ENCODE peak calls at places on chromosome 15, in ten cellular contexts. V is OCI-LY7; E is uterus; P is prostate gland; O is CD4-positive, alpha-beta T cell; Z is osteoblast; Y is transverse colon; L is A549; K is brain microvascular endothelial cell; F is fibroblast of lung. U is an unnamed sample.

GRCh38 chr15:70023769-70024491 is 73.8 kb downstream of the TLE3 start:
- DNase-seq in V (no peak), E (peak), P (peak), O (no peak), Z (peak), Y (peak), L (no peak), K (peak), F (peak), U (no peak)

GRCh38 chr15:34279341-34279740 is 54.5 kb downstream of the EMC4 start:
- DNase-seq in V (no peak), E (no peak), P (no peak), O (no peak), Z (no peak), Y (no peak), L (peak), K (no peak), F (no peak), U (no peak)

GRCh38 chr15:43471975-43472374 is 21.0 kb downstream of the TP53BP1 start:
- DNase-seq in V (no peak), E (no peak), P (no peak), O (no peak), Z (no peak), Y (no peak), L (no peak), K (no peak), F (no peak), U (no peak)

GRCh38 chr15:42385980-42386695 is 26.8 kb downstream of the CAPN3 start:
- DNase-seq in V (no peak), E (no peak), P (no peak), O (no peak), Z (no peak), Y (no peak), L (no peak), K (no peak), F (no peak), U (no peak)

GRCh38 chr15:47756872-47757271 is 39.6 kb downstream of the SEMA6D start:
- DNase-seq in V (no peak), E (no peak), P (no peak), O (no peak), Z (peak), Y (peak), L (no peak), K (peak), F (peak), U (peak)

GRCh38 chr15:40743921-40744809 is 10.9 kb downstream of the RMDN3 start:
- DNase-seq in V (no peak), E (no peak), P (no peak), O (peak), Z (peak), Y (no peak), L (peak), K (peak), F (peak), U (peak)

GRCh38 chr15:62099171-62099601 is 32.4 kb downstream of the C2CD4A start:
- DNase-seq in V (no peak), E (no peak), P (no peak), O (no peak), Z (peak), Y (no peak), L (peak), K (peak), F (peak), U (no peak)

GRCh38 chr15:48748535-48748934 is 62.3 kb downstream of the CEP152 start:
- DNase-seq in V (no peak), E (no peak), P (no peak), O (no peak), Z (no peak), Y (no peak), L (no peak), K (peak), F (peak), U (no peak)

GRCh38 chr15:69524850-69525249 is 72.2 kb downstream of the RPLP1 start:
- DNase-seq in V (no peak), E (no peak), P (no peak), O (no peak), Z (no peak), Y (peak), L (no peak), K (no peak), F (no peak), U (no peak)

GRCh38 chr15:45268135-45268534 is 16.1 kb downstream of the SLC28A2 start:
- DNase-seq in V (peak), E (no peak), P (no peak), O (no peak), Z (no peak), Y (peak), L (peak), K (no peak), F (no peak), U (no peak)

GRCh38 chr15:40768492-40769309 is 1.1 kb upstream of the C15orf62 start:
- DNase-seq in V (peak), E (no peak), P (no peak), O (no peak), Z (no peak), Y (peak), L (no peak), K (no peak), F (no peak), U (no peak)

GRCh38 chr15:51971353-51972133 is at the start of gene LEO1:
- DNase-seq in V (peak), E (peak), P (peak), O (peak), Z (peak), Y (peak), L (peak), K (peak), F (peak), U (peak)

GRCh38 chr15:92159481-92159880 is 234.2 kb upstream of the ST8SIA2 start:
- DNase-seq in V (no peak), E (no peak), P (no peak), O (no peak), Z (no peak), Y (no peak), L (no peak), K (no peak), F (no peak), U (no peak)

GRCh38 chr15:70625438-70625837 is 137.9 kb downstream of the UACA start:
- DNase-seq in V (no peak), E (no peak), P (no peak), O (no peak), Z (no peak), Y (no peak), L (no peak), K (no peak), F (no peak), U (no peak)

GRCh38 chr15:61839541-61839940 is 220.7 kb downstream of the VPS13C start:
- DNase-seq in V (no peak), E (no peak), P (no peak), O (no peak), Z (no peak), Y (no peak), L (no peak), K (peak), F (peak), U (no peak)

GRCh38 chr15:99566157-99566900 is 545 bp downstream of the MEF2A start:
- DNase-seq in V (peak), E (peak), P (no peak), O (no peak), Z (peak), Y (peak), L (no peak), K (no peak), F (peak), U (no peak)

GRCh38 chr15:45094358-45094730 is 19.6 kb downstream of the DUOX2 start:
- DNase-seq in V (no peak), E (no peak), P (no peak), O (no peak), Z (peak), Y (no peak), L (no peak), K (no peak), F (no peak), U (no peak)

GRCh38 chr15:51672913-51673857 is 8.1 kb upstream of the SCG3 start:
- DNase-seq in V (no peak), E (no peak), P (no peak), O (no peak), Z (no peak), Y (no peak), L (no peak), K (no peak), F (no peak), U (no peak)

GRCh38 chr15:69132935-69133861 is 27.2 kb upstream of the GLCE start:
- DNase-seq in V (no peak), E (no peak), P (peak), O (no peak), Z (no peak), Y (no peak), L (peak), K (no peak), F (no peak), U (no peak)

GRCh38 chr15:37528432-37528831 is 406.0 kb upstream of the TMCO5A start:
- DNase-seq in V (no peak), E (no peak), P (no peak), O (no peak), Z (no peak), Y (no peak), L (no peak), K (no peak), F (no peak), U (no peak)

GRCh38 chr15:37847776-37848175 is 86.7 kb upstream of the TMCO5A start:
- DNase-seq in V (no peak), E (no peak), P (no peak), O (no peak), Z (no peak), Y (no peak), L (no peak), K (no peak), F (no peak), U (no peak)

GRCh38 chr15:69206079-69206478 is 45.6 kb downstream of the GLCE start:
- DNase-seq in V (no peak), E (no peak), P (no peak), O (no peak), Z (no peak), Y (no peak), L (no peak), K (no peak), F (no peak), U (no peak)

GRCh38 chr15:66947471-66947870 is 117.9 kb upstream of the SMAD3 start:
- DNase-seq in V (no peak), E (no peak), P (no peak), O (no peak), Z (peak), Y (no peak), L (no peak), K (peak), F (peak), U (no peak)

GRCh38 chr15:52178765-52179164 is 12.4 kb downstream of the GNB5 start:
- DNase-seq in V (no peak), E (peak), P (peak), O (no peak), Z (peak), Y (peak), L (no peak), K (no peak), F (no peak), U (no peak)

GRCh38 chr15:72934006-72934405 is 118.3 kb upstream of the NEO1 start:
- DNase-seq in V (no peak), E (no peak), P (no peak), O (no peak), Z (no peak), Y (no peak), L (no peak), K (no peak), F (peak), U (no peak)

GRCh38 chr15:91915576-91915975 is 62.1 kb downstream of the SLCO3A1 start:
- DNase-seq in V (peak), E (no peak), P (no peak), O (no peak), Z (peak), Y (peak), L (no peak), K (no peak), F (no peak), U (no peak)

GRCh38 chr15:82832601-82833209 is 23.3 kb downstream of the WHAMM start:
- DNase-seq in V (no peak), E (no peak), P (no peak), O (no peak), Z (peak), Y (no peak), L (peak), K (peak), F (peak), U (peak)

GRCh38 chr15:40369474-40369869 is 11.5 kb downstream of the DISP2 start:
- DNase-seq in V (no peak), E (no peak), P (no peak), O (no peak), Z (peak), Y (no peak), L (no peak), K (no peak), F (no peak), U (no peak)

GRCh38 chr15:72178976-72179585 is 18.5 kb downstream of the GRAMD2A start:
- DNase-seq in V (no peak), E (no peak), P (no peak), O (no peak), Z (peak), Y (no peak), L (no peak), K (no peak), F (no peak), U (no peak)

GRCh38 chr15:51299187-51300015 is 39.0 kb downstream of the CYP19A1 start:
- DNase-seq in V (no peak), E (no peak), P (no peak), O (no peak), Z (peak), Y (no peak), L (no peak), K (no peak), F (no peak), U (no peak)

GRCh38 chr15:51865291-51865690 is 35.8 kb downstream of the TMOD3 start:
- DNase-seq in V (no peak), E (no peak), P (no peak), O (no peak), Z (no peak), Y (no peak), L (no peak), K (no peak), F (no peak), U (no peak)

GRCh38 chr15:82892541-82892940 is 60.0 kb downstream of the HOMER2 start:
- DNase-seq in V (no peak), E (no peak), P (no peak), O (no peak), Z (no peak), Y (no peak), L (no peak), K (no peak), F (no peak), U (no peak)

GRCh38 chr15:67998599-67999122 is 55.5 kb upstream of the PIAS1 start:
- DNase-seq in V (no peak), E (no peak), P (peak), O (no peak), Z (peak), Y (peak), L (peak), K (peak), F (peak), U (peak)

GRCh38 chr15:42890161-42890913 is 30.2 kb downstream of the TTBK2 start:
- DNase-seq in V (no peak), E (no peak), P (no peak), O (no peak), Z (peak), Y (no peak), L (peak), K (peak), F (peak), U (peak)

GRCh38 chr15:63365004-63365555 is 16.6 kb downstream of the CA12 start:
- DNase-seq in V (no peak), E (no peak), P (no peak), O (no peak), Z (no peak), Y (no peak), L (peak), K (no peak), F (no peak), U (no peak)

GRCh38 chr15:63362873-63363272 is 18.8 kb downstream of the CA12 start:
- DNase-seq in V (no peak), E (no peak), P (no peak), O (no peak), Z (no peak), Y (no peak), L (no peak), K (no peak), F (no peak), U (no peak)

GRCh38 chr15:63366451-63366850 is 15.2 kb downstream of the CA12 start:
- DNase-seq in V (no peak), E (no peak), P (no peak), O (no peak), Z (peak), Y (no peak), L (no peak), K (no peak), F (peak), U (no peak)

GRCh38 chr15:63363292-63363691 is 18.4 kb downstream of the CA12 start:
- DNase-seq in V (no peak), E (no peak), P (no peak), O (no peak), Z (no peak), Y (no peak), L (no peak), K (no peak), F (no peak), U (no peak)

DNA sequence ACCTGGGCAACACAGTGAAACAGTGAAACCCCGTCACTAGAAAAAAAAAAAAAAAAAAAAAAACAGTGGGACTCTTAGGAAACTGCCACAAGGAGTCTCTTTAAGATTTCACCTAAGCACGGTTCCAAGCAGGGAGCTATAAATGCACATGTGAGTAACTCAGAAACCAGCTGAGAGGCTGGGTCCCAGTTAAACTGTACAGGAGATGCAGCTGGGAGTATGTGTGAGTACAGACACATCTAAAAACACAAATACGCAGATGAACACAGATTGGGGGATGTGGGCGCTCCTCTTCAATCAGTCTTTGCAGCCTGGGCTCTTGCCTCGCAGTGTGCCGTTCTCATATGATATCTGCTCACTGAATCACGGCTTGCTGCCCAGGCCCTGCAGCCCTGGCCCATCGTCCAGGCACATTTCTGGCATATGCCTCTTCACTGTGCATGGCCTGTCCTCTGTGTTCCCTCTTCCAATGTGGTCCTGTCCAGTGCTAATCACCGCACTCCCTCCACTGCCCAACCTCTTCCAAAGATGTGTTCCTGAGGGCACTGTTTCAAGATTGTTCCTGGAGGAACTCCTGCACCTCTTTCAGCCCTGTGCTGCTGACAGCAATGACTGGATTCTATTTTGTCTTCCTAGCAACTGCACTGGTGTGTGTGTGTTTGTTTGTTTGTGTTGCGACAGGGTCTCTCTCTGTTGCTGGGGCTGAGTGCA is 17.2 kb downstream of the CA12 start:
- DNase-seq in V (no peak), E (no peak), P (no peak), O (no peak), Z (no peak), Y (no peak), L (no peak), K (no peak), F (peak), U (no peak)
- H3K27ac ChIP-seq in V (no peak), E (no peak), P (no peak), O (no peak), Z (no peak), Y (no peak), L (peak), K (no peak), F (no peak), U (no peak)

GRCh38 chr15:32718082-32718821 is 448 bp downstream of the GREM1 start:
- DNase-seq in V (no peak), E (no peak), P (no peak), O (no peak), Z (peak), Y (peak), L (peak), K (no peak), F (peak), U (no peak)
- H3K27ac ChIP-seq in V (no peak), E (peak), P (peak), O (no peak), Z (peak), Y (peak), L (peak), K (peak), F (peak), U (no peak)

DNA sequence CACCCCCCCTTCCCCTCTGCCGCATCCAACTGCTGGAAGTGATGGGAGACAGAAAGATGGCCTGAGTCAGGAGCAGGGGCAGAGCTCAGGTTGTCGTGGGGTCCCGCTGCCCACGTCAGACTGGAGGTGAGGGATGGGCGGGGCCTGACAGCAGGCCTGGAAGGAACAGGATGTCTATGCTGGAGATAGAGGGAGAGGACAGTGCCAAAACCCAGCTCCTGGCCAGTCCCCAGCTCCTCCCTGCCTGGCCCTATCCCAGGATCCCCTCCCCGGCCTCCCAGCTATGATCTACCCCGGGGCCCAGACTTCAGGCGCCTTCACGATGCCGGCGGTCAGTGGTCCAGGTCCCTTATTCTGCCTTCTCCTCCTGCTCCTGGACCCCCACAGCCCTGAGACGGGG is at the start of gene LMAN1L:
- DNase-seq in V (no peak), E (no peak), P (peak), O (no peak), Z (peak), Y (no peak), L (no peak), K (no peak), F (no peak), U (no peak)
- H3K27ac ChIP-seq in V (no peak), E (no peak), P (peak), O (no peak), Z (no peak), Y (no peak), L (no peak), K (no peak), F (no peak), U (no peak)

GRCh38 chr15:89118481-89118989 is 30.3 kb downstream of the ABHD2 start:
- DNase-seq in V (no peak), E (no peak), P (no peak), O (no peak), Z (no peak), Y (no peak), L (no peak), K (no peak), F (no peak), U (no peak)

GRCh38 chr15:89125038-89125826 is 37.0 kb downstream of the ABHD2 start:
- DNase-seq in V (no peak), E (no peak), P (peak), O (no peak), Z (no peak), Y (no peak), L (peak), K (no peak), F (no peak), U (no peak)

GRCh38 chr15:89119489-89120478 is 31.5 kb downstream of the ABHD2 start:
- DNase-seq in V (no peak), E (no peak), P (peak), O (no peak), Z (peak), Y (no peak), L (peak), K (peak), F (peak), U (peak)

GRCh38 chr15:89121414-89121813 is 33.2 kb downstream of the ABHD2 start:
- DNase-seq in V (no peak), E (no peak), P (no peak), O (no peak), Z (no peak), Y (peak), L (peak), K (no peak), F (no peak), U (peak)

DNA sequence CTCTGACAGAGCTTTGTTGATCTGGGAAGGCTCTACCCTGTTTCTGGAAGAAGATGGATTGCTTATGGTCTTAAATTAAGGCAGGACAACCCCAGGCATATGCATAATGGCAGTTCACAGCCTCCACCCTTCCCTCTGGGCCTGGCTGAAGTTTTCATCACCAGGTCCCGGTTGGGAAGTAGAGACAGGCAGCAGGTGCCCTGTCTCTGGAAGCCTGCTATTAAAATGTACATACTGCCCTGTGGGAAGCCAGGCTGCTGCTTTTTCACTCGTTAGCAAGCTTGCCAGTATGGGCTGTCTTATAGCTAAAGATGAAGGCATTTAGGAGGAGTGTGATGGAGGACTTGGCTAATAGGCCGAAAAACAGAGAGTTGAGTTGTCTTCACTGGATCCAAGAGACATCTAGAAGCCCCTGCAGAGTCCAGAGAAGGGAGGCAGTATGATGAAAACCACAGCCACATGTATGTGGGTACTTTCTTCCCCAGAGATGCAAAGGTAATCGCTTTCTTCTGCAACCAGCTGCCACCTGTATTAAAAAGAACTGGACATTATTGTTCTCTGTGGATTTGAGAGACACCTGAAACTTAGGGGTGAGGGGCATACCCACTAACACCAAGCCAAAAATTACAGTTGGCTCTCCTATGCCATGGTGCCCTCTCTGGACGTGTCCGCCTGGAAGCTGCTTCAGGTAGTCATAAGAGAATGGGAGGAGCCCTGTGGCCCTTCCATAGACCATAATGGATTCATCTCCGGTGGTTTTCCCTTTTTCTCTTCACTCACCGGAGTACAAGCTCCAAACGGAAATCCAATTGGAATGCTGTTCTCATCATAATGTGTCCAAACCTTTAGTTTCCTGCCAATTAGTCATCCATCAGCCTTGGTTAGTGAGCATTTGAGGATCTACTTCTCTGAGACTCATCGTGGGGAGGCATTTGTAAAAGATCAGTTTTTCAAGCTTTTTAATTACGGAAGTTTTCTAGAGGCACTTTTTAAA is 34.6 kb downstream of the ABHD2 start:
- DNase-seq in V (no peak), E (no peak), P (no peak), O (no peak), Z (no peak), Y (no peak), L (no peak), K (no peak), F (peak), U (no peak)
- H3K27ac ChIP-seq in V (no peak), E (no peak), P (peak), O (no peak), Z (peak), Y (no peak), L (peak), K (no peak), F (no peak), U (peak)